ENCODE peak calls at places on chromosomes 1 and 21, in eight cellular contexts. P, V, N, H, J, M, Z and U are unnamed samples.

GRCh38 chr1:84319662-84320061 is 18.2 kb downstream of the SAMD13 start:
- DNase-seq in P (no peak), V (no peak), N (no peak), H (no peak), J (no peak), M (no peak), Z (no peak), U (no peak)

GRCh38 chr1:193118194-193118593 is 3.6 kb upstream of the CDC73 start:
- DNase-seq in P (no peak), V (no peak), N (no peak), H (no peak), J (no peak), M (no peak), Z (no peak), U (no peak)

GRCh38 chr1:61186753-61187152 is 104.4 kb downstream of the NFIA start:
- DNase-seq in P (peak; percentile 40), V (no peak), N (no peak), H (no peak), J (no peak), M (no peak), Z (no peak), U (no peak)

GRCh38 chr1:230517786-230518185 is 91.7 kb upstream of the PGBD5 start:
- DNase-seq in P (no peak), V (no peak), N (no peak), H (no peak), J (peak; percentile 83), M (no peak), Z (no peak), U (no peak)

GRCh38 chr21:34129039-34129891 is 55.9 kb downstream of the MRPS6 start:
- DNase-seq in P (peak; percentile 91), V (peak; percentile 75), N (peak; percentile 58), H (peak; percentile 51), J (no peak), M (no peak), Z (peak; percentile 32), U (peak; percentile 46)

GRCh38 chr1:41480204-41481108 is 4.0 kb downstream of the EDN2 start:
- DNase-seq in P (no peak), V (no peak), N (no peak), H (no peak), J (no peak), M (no peak), Z (no peak), U (no peak)

GRCh38 chr1:206921772-206922265 is at the start of gene FCMR:
- DNase-seq in P (no peak), V (no peak), N (no peak), H (peak; percentile 46), J (peak; percentile 73), M (no peak), Z (peak; percentile 44), U (no peak)

GRCh38 chr1:17097125-17097524 is 22.1 kb downstream of the PADI2 start:
- DNase-seq in P (no peak), V (no peak), N (no peak), H (no peak), J (no peak), M (no peak), Z (no peak), U (no peak)

GRCh38 chr1:91651671-91652071 is 151.0 kb downstream of the CDC7 start:
- DNase-seq in P (peak; percentile 96), V (peak; percentile 33), N (peak; percentile 48), H (no peak), J (no peak), M (no peak), Z (no peak), U (no peak)

GRCh38 chr21:36320421-36321324 is 676 bp downstream of the MORC3 start:
- DNase-seq in P (peak; percentile 73), V (peak; percentile 80), N (peak; percentile 25), H (no peak), J (peak; percentile 27), M (no peak), Z (no peak), U (peak; percentile 61)

GRCh38 chr1:115325876-115326275 is 12.2 kb downstream of the NGF start:
- DNase-seq in P (peak; percentile 46), V (peak; percentile 60), N (no peak), H (no peak), J (no peak), M (no peak), Z (no peak), U (no peak)

GRCh38 chr21:37845535-37845934 is 70.7 kb downstream of the KCNJ6 start:
- DNase-seq in P (no peak), V (no peak), N (no peak), H (no peak), J (peak; percentile 30), M (no peak), Z (no peak), U (no peak)

GRCh38 chr1:30471307-30471706 is 252.1 kb downstream of the MATN1 start:
- DNase-seq in P (no peak), V (peak; percentile 28), N (no peak), H (no peak), J (no peak), M (no peak), Z (no peak), U (no peak)

GRCh38 chr1:13807213-13807612 is 107.2 kb downstream of the PRDM2 start:
- DNase-seq in P (peak; percentile 23), V (no peak), N (no peak), H (no peak), J (no peak), M (no peak), Z (no peak), U (no peak)

GRCh38 chr1:197170538-197170937 is 24.1 kb upstream of the ASPM start:
- DNase-seq in P (no peak), V (no peak), N (no peak), H (no peak), J (no peak), M (no peak), Z (no peak), U (no peak)

GRCh38 chr1:208868554-208868953 is 624.4 kb upstream of the PLXNA2 start:
- DNase-seq in P (no peak), V (peak; percentile 29), N (no peak), H (no peak), J (no peak), M (no peak), Z (no peak), U (no peak)

GRCh38 chr1:111747282-111747734 is 8.1 kb upstream of the INKA2 start:
- DNase-seq in P (peak; percentile 86), V (peak; percentile 72), N (no peak), H (no peak), J (peak; percentile 50), M (no peak), Z (peak; percentile 19), U (peak; percentile 71)

GRCh38 chr21:29008373-29008772 is 10.8 kb downstream of the RWDD2B start:
- DNase-seq in P (no peak), V (no peak), N (no peak), H (no peak), J (no peak), M (no peak), Z (no peak), U (no peak)

GRCh38 chr1:90114521-90115141 is 119.7 kb downstream of the ZNF326 start:
- DNase-seq in P (peak; percentile 59), V (peak; percentile 35), N (no peak), H (no peak), J (peak; percentile 52), M (no peak), Z (no peak), U (peak; percentile 47)

GRCh38 chr1:206826409-206826808 is 39.0 kb upstream of the IL20 start:
- DNase-seq in P (peak; percentile 73), V (peak; percentile 21), N (no peak), H (no peak), J (peak; percentile 91), M (no peak), Z (no peak), U (no peak)

GRCh38 chr1:182392045-182393028 is 747 bp upstream of the GLUL start:
- DNase-seq in P (peak; percentile 41), V (no peak), N (peak; percentile 66), H (no peak), J (peak; percentile 90), M (no peak), Z (peak; percentile 3), U (no peak)

GRCh38 chr1:209652873-209653401 is 712 bp upstream of the LAMB3 start:
- DNase-seq in P (no peak), V (peak; percentile 98), N (peak; percentile 77), H (no peak), J (peak; percentile 95), M (no peak), Z (no peak), U (peak; percentile 77)

GRCh38 chr1:94413311-94413710 is 4.9 kb upstream of the ABCD3 start:
- DNase-seq in P (no peak), V (no peak), N (no peak), H (no peak), J (no peak), M (no peak), Z (no peak), U (no peak)

GRCh38 chr1:115764541-115764940 is 4.0 kb downstream of the CASQ2 start:
- DNase-seq in P (peak; percentile 55), V (peak; percentile 34), N (no peak), H (no peak), J (peak; percentile 7), M (no peak), Z (no peak), U (no peak)

GRCh38 chr1:183270541-183271141 is 84.6 kb downstream of the LAMC2 start:
- DNase-seq in P (peak; percentile 92), V (peak; percentile 73), N (peak; percentile 56), H (no peak), J (no peak), M (no peak), Z (no peak), U (no peak)

GRCh38 chr1:175725684-175726083 is 17.7 kb downstream of the TNR start:
- DNase-seq in P (peak; percentile 25), V (peak; percentile 26), N (no peak), H (no peak), J (no peak), M (peak; percentile 39), Z (no peak), U (peak; percentile 66)

GRCh38 chr1:1205769-1206375 is 520 bp downstream of the TNFRSF18 start:
- DNase-seq in P (no peak), V (no peak), N (peak; percentile 13), H (no peak), J (no peak), M (no peak), Z (peak; percentile 0), U (no peak)

GRCh38 chr1:192491804-192492554 is 83.6 kb upstream of the RGS1 start:
- DNase-seq in P (peak; percentile 92), V (peak; percentile 19), N (no peak), H (no peak), J (no peak), M (no peak), Z (no peak), U (no peak)

GRCh38 chr1:53766766-53767409 is 27.9 kb upstream of the GLIS1 start:
- DNase-seq in P (peak; percentile 72), V (peak; percentile 28), N (no peak), H (no peak), J (no peak), M (no peak), Z (no peak), U (no peak)

GRCh38 chr1:38508272-38508671 is 351.3 kb downstream of the RRAGC start:
- DNase-seq in P (no peak), V (no peak), N (no peak), H (no peak), J (no peak), M (no peak), Z (no peak), U (peak; percentile 48)

GRCh38 chr1:59638172-59638800 is 176.5 kb upstream of the HOOK1 start:
- DNase-seq in P (peak; percentile 93), V (peak; percentile 27), N (no peak), H (no peak), J (no peak), M (no peak), Z (no peak), U (peak; percentile 48)

GRCh38 chr1:75969550-75969949 is 37.3 kb upstream of the ASB17 start:
- DNase-seq in P (peak; percentile 31), V (peak; percentile 39), N (no peak), H (no peak), J (no peak), M (no peak), Z (no peak), U (no peak)

GRCh38 chr1:244839656-244840055 is 4.2 kb downstream of the COX20 start:
- DNase-seq in P (peak; percentile 47), V (no peak), N (no peak), H (no peak), J (no peak), M (no peak), Z (no peak), U (no peak)

GRCh38 chr1:179441456-179441855 is 75.7 kb downstream of the AXDND1 start:
- DNase-seq in P (no peak), V (no peak), N (no peak), H (no peak), J (no peak), M (no peak), Z (no peak), U (no peak)